ENCODE peak calls at places on chromosomes 16 and 17, in seven cellular contexts. One of them, this sample, is unnamed.

GRCh38 chr17:8506145-8506544 is 70.5 kb downstream of the NDEL1 start:
- DNase-seq in cardiac fibroblast: no peak
- DNase-seq in hepatocyte: no peak
- DNase-seq in ascending aorta: peak; percentile 52
- DNase-seq in neuronal stem cell: no peak
- DNase-seq in kidney epithelial cell: no peak
- DNase-seq in fibroblast of lung: no peak
- DNase-seq in this sample: no peak

GRCh38 chr17:70520447-70520846 is 351.1 kb downstream of the KCNJ2 start:
- DNase-seq in cardiac fibroblast: no peak
- DNase-seq in hepatocyte: no peak
- DNase-seq in ascending aorta: no peak
- DNase-seq in neuronal stem cell: no peak
- DNase-seq in kidney epithelial cell: no peak
- DNase-seq in fibroblast of lung: no peak
- DNase-seq in this sample: no peak

GRCh38 chr17:50425682-50426471 is at the start of gene ACSF2:
- DNase-seq in cardiac fibroblast: peak; percentile 47
- DNase-seq in hepatocyte: peak; percentile 83
- DNase-seq in ascending aorta: peak; percentile 86
- DNase-seq in neuronal stem cell: peak; percentile 21
- DNase-seq in kidney epithelial cell: no peak
- DNase-seq in fibroblast of lung: peak; percentile 71
- DNase-seq in this sample: peak; percentile 88

GRCh38 chr17:68396226-68396780 is 61.0 kb downstream of the WIPI1 start:
- DNase-seq in cardiac fibroblast: no peak
- DNase-seq in hepatocyte: no peak
- DNase-seq in ascending aorta: no peak
- DNase-seq in neuronal stem cell: no peak
- DNase-seq in kidney epithelial cell: no peak
- DNase-seq in fibroblast of lung: no peak
- DNase-seq in this sample: no peak

GRCh38 chr16:48971571-48972071 is 310.0 kb downstream of the CBLN1 start:
- DNase-seq in cardiac fibroblast: no peak
- DNase-seq in hepatocyte: no peak
- DNase-seq in ascending aorta: no peak
- DNase-seq in neuronal stem cell: no peak
- DNase-seq in kidney epithelial cell: no peak
- DNase-seq in fibroblast of lung: no peak
- DNase-seq in this sample: no peak

GRCh38 chr17:75405365-75406221 is at the start of gene GRB2:
- DNase-seq in cardiac fibroblast: peak; percentile 95
- DNase-seq in hepatocyte: peak; percentile 99
- DNase-seq in ascending aorta: peak; percentile 99
- DNase-seq in neuronal stem cell: peak; percentile 96
- DNase-seq in kidney epithelial cell: peak; percentile 77
- DNase-seq in fibroblast of lung: peak; percentile 95
- DNase-seq in this sample: peak; percentile 100

GRCh38 chr16:66070140-66070887 is 296.2 kb upstream of the CDH5 start:
- DNase-seq in cardiac fibroblast: peak; percentile 4
- DNase-seq in hepatocyte: peak; percentile 71
- DNase-seq in ascending aorta: no peak
- DNase-seq in neuronal stem cell: no peak
- DNase-seq in kidney epithelial cell: no peak
- DNase-seq in fibroblast of lung: peak; percentile 96
- DNase-seq in this sample: peak; percentile 52

GRCh38 chr17:40915721-40916256 is 21.7 kb downstream of the KRT23 start:
- DNase-seq in cardiac fibroblast: peak; percentile 68
- DNase-seq in hepatocyte: no peak
- DNase-seq in ascending aorta: no peak
- DNase-seq in neuronal stem cell: no peak
- DNase-seq in kidney epithelial cell: no peak
- DNase-seq in fibroblast of lung: peak; percentile 26
- DNase-seq in this sample: no peak

GRCh38 chr17:1967092-1967662 is 58.0 kb downstream of the RTN4RL1 start:
- DNase-seq in cardiac fibroblast: no peak
- DNase-seq in hepatocyte: no peak
- DNase-seq in ascending aorta: no peak
- DNase-seq in neuronal stem cell: no peak
- DNase-seq in kidney epithelial cell: no peak
- DNase-seq in fibroblast of lung: no peak
- DNase-seq in this sample: no peak

GRCh38 chr17:30472238-30472890 is 4.8 kb upstream of the GOSR1 start:
- DNase-seq in cardiac fibroblast: no peak
- DNase-seq in hepatocyte: no peak
- DNase-seq in ascending aorta: no peak
- DNase-seq in neuronal stem cell: no peak
- DNase-seq in kidney epithelial cell: no peak
- DNase-seq in fibroblast of lung: no peak
- DNase-seq in this sample: no peak

GRCh38 chr16:12305081-12305596 is 328.6 kb downstream of the SNX29 start:
- DNase-seq in cardiac fibroblast: no peak
- DNase-seq in hepatocyte: no peak
- DNase-seq in ascending aorta: no peak
- DNase-seq in neuronal stem cell: no peak
- DNase-seq in kidney epithelial cell: no peak
- DNase-seq in fibroblast of lung: no peak
- DNase-seq in this sample: no peak

GRCh38 chr17:65228734-65229390 is 91.7 kb downstream of the RGS9 start:
- DNase-seq in cardiac fibroblast: peak; percentile 52
- DNase-seq in hepatocyte: peak; percentile 61
- DNase-seq in ascending aorta: no peak
- DNase-seq in neuronal stem cell: no peak
- DNase-seq in kidney epithelial cell: no peak
- DNase-seq in fibroblast of lung: peak; percentile 20
- DNase-seq in this sample: no peak

GRCh38 chr16:63311313-63311712 is 1275.1 kb upstream of the CDH8 start:
- DNase-seq in cardiac fibroblast: no peak
- DNase-seq in hepatocyte: no peak
- DNase-seq in ascending aorta: no peak
- DNase-seq in neuronal stem cell: no peak
- DNase-seq in kidney epithelial cell: no peak
- DNase-seq in fibroblast of lung: no peak
- DNase-seq in this sample: no peak

GRCh38 chr17:56642424-56642823 is 48.9 kb downstream of the NOG start:
- DNase-seq in cardiac fibroblast: no peak
- DNase-seq in hepatocyte: no peak
- DNase-seq in ascending aorta: no peak
- DNase-seq in neuronal stem cell: no peak
- DNase-seq in kidney epithelial cell: no peak
- DNase-seq in fibroblast of lung: no peak
- DNase-seq in this sample: no peak

GRCh38 chr17:37564252-37564651 is 45.0 kb downstream of the SYNRG start:
- DNase-seq in cardiac fibroblast: no peak
- DNase-seq in hepatocyte: no peak
- DNase-seq in ascending aorta: no peak
- DNase-seq in neuronal stem cell: no peak
- DNase-seq in kidney epithelial cell: no peak
- DNase-seq in fibroblast of lung: no peak
- DNase-seq in this sample: no peak

GRCh38 chr17:2335726-2336214 is 487 bp downstream of the TSR1 start:
- DNase-seq in cardiac fibroblast: no peak
- DNase-seq in hepatocyte: peak; percentile 11
- DNase-seq in ascending aorta: no peak
- DNase-seq in neuronal stem cell: no peak
- DNase-seq in kidney epithelial cell: no peak
- DNase-seq in fibroblast of lung: no peak
- DNase-seq in this sample: peak; percentile 11

GRCh38 chr17:35529868-35530267 is 7.6 kb downstream of the SLFN12L start:
- DNase-seq in cardiac fibroblast: no peak
- DNase-seq in hepatocyte: no peak
- DNase-seq in ascending aorta: no peak
- DNase-seq in neuronal stem cell: no peak
- DNase-seq in kidney epithelial cell: no peak
- DNase-seq in fibroblast of lung: no peak
- DNase-seq in this sample: no peak

GRCh38 chr17:19646788-19647696 is 1.5 kb upstream of the ALDH3A2 start:
- DNase-seq in cardiac fibroblast: peak; percentile 36
- DNase-seq in hepatocyte: no peak
- DNase-seq in ascending aorta: no peak
- DNase-seq in neuronal stem cell: no peak
- DNase-seq in kidney epithelial cell: no peak
- DNase-seq in fibroblast of lung: peak; percentile 18
- DNase-seq in this sample: no peak

GRCh38 chr16:8878523-8878911 is 3.6 kb upstream of the LITAFD start:
- DNase-seq in cardiac fibroblast: peak; percentile 79
- DNase-seq in hepatocyte: peak; percentile 72
- DNase-seq in ascending aorta: no peak
- DNase-seq in neuronal stem cell: no peak
- DNase-seq in kidney epithelial cell: peak; percentile 65
- DNase-seq in fibroblast of lung: peak; percentile 55
- DNase-seq in this sample: no peak

GRCh38 chr17:37726891-37727780 is 17.7 kb downstream of the HNF1B start:
- DNase-seq in cardiac fibroblast: no peak
- DNase-seq in hepatocyte: no peak
- DNase-seq in ascending aorta: no peak
- DNase-seq in neuronal stem cell: no peak
- DNase-seq in kidney epithelial cell: no peak
- DNase-seq in fibroblast of lung: no peak
- DNase-seq in this sample: peak; percentile 69

GRCh38 chr17:2435181-2435741 is 34.4 kb upstream of the MNT start:
- DNase-seq in cardiac fibroblast: no peak
- DNase-seq in hepatocyte: peak; percentile 23
- DNase-seq in ascending aorta: no peak
- DNase-seq in neuronal stem cell: peak; percentile 64
- DNase-seq in kidney epithelial cell: no peak
- DNase-seq in fibroblast of lung: no peak
- DNase-seq in this sample: no peak

GRCh38 chr17:59618894-59619312 is 792 bp upstream of the CLTC start:
- DNase-seq in cardiac fibroblast: no peak
- DNase-seq in hepatocyte: peak; percentile 96
- DNase-seq in ascending aorta: no peak
- DNase-seq in neuronal stem cell: no peak
- DNase-seq in kidney epithelial cell: peak; percentile 54
- DNase-seq in fibroblast of lung: no peak
- DNase-seq in this sample: no peak

GRCh38 chr16:85707528-85708095 is 18.9 kb upstream of the GINS2 start:
- DNase-seq in cardiac fibroblast: no peak
- DNase-seq in hepatocyte: no peak
- DNase-seq in ascending aorta: no peak
- DNase-seq in neuronal stem cell: no peak
- DNase-seq in kidney epithelial cell: no peak
- DNase-seq in fibroblast of lung: no peak
- DNase-seq in this sample: peak; percentile 34

GRCh38 chr17:41919840-41920579 is 1.3 kb upstream of the ACLY start:
- DNase-seq in cardiac fibroblast: peak; percentile 47
- DNase-seq in hepatocyte: no peak
- DNase-seq in ascending aorta: no peak
- DNase-seq in neuronal stem cell: no peak
- DNase-seq in kidney epithelial cell: no peak
- DNase-seq in fibroblast of lung: peak; percentile 60
- DNase-seq in this sample: no peak

GRCh38 chr16:9357829-9358228 is 266.4 kb downstream of the HAPSTR1 start:
- DNase-seq in cardiac fibroblast: no peak
- DNase-seq in hepatocyte: no peak
- DNase-seq in ascending aorta: no peak
- DNase-seq in neuronal stem cell: no peak
- DNase-seq in kidney epithelial cell: no peak
- DNase-seq in fibroblast of lung: no peak
- DNase-seq in this sample: no peak

GRCh38 chr17:76088041-76088867 is 9.3 kb downstream of the ZACN start:
- DNase-seq in cardiac fibroblast: no peak
- DNase-seq in hepatocyte: no peak
- DNase-seq in ascending aorta: no peak
- DNase-seq in neuronal stem cell: no peak
- DNase-seq in kidney epithelial cell: no peak
- DNase-seq in fibroblast of lung: no peak
- DNase-seq in this sample: no peak

GRCh38 chr16:28308794-28309535 is 16.6 kb downstream of the SBK1 start:
- DNase-seq in cardiac fibroblast: no peak
- DNase-seq in hepatocyte: no peak
- DNase-seq in ascending aorta: no peak
- DNase-seq in neuronal stem cell: no peak
- DNase-seq in kidney epithelial cell: no peak
- DNase-seq in fibroblast of lung: no peak
- DNase-seq in this sample: no peak

GRCh38 chr17:32485261-32485955 is 1.4 kb upstream of the CDK5R1 start:
- DNase-seq in cardiac fibroblast: no peak
- DNase-seq in hepatocyte: no peak
- DNase-seq in ascending aorta: no peak
- DNase-seq in neuronal stem cell: no peak
- DNase-seq in kidney epithelial cell: no peak
- DNase-seq in fibroblast of lung: no peak
- DNase-seq in this sample: no peak
- H3K4me3 ChIP-seq in cardiac fibroblast: no peak overlapping the region
- H3K4me3 ChIP-seq in hepatocyte: no peak overlapping the region
- H3K4me3 ChIP-seq in ascending aorta: no peak overlapping the region
- H3K4me3 ChIP-seq in neuronal stem cell: no peak overlapping the region
- H3K4me3 ChIP-seq in kidney epithelial cell: no peak overlapping the region
- H3K4me3 ChIP-seq in fibroblast of lung: no peak overlapping the region
- H3K4me3 ChIP-seq in this sample: no peak overlapping the region

GRCh38 chr17:77280304-77280910 is 139.6 kb downstream of the SEC14L1 start:
- DNase-seq in cardiac fibroblast: peak; percentile 89
- DNase-seq in hepatocyte: peak; percentile 40
- DNase-seq in ascending aorta: no peak
- DNase-seq in neuronal stem cell: no peak
- DNase-seq in kidney epithelial cell: no peak
- DNase-seq in fibroblast of lung: peak; percentile 89
- DNase-seq in this sample: peak; percentile 65
- H3K4me3 ChIP-seq in cardiac fibroblast: peak overlapping the region; percentile 36
- H3K4me3 ChIP-seq in hepatocyte: no peak overlapping the region
- H3K4me3 ChIP-seq in ascending aorta: peak overlapping the region; percentile 68
- H3K4me3 ChIP-seq in neuronal stem cell: peak overlapping the region; percentile 79
- H3K4me3 ChIP-seq in kidney epithelial cell: peak overlapping the region; percentile 37
- H3K4me3 ChIP-seq in fibroblast of lung: no peak overlapping the region
- H3K4me3 ChIP-seq in this sample: peak overlapping the region; percentile 57

DNA sequence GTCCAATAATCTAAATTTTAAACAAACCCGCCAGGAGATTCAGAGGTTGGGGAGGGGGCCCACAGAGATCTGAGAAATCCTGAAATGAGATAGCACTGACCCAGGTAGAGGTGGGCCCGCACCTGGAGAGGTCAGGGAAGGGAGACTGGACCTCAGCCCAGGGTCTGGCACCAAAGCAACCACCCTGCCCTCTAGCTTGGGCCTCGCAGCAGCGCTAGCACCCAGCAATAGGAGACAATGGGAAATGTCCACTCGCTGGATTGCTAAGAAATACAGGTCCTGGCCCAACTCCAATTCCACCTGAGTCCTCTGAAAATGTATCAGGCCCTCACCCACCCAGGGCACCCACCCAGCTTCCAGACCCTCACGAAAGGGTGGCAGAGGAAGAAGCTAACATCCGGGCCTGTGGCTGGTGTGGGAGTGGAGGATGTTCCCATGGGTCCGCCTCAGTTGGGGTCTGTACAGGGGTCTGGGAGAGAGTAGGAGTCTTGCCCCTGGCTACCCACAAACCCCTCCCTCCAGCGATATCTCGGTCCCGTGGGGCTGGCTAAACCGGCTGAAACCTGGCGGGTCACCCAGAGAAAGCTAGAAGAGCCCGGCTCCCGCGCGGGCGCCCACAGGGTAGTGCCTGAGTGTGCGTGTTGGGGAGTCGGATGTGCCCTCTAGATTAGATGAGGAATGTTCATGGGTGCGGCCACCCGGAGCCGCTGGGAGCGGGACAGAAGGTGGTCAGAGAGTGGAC is 1.1 kb downstream of the PLLP start:
- DNase-seq in cardiac fibroblast: no peak
- DNase-seq in hepatocyte: peak; percentile 67
- DNase-seq in ascending aorta: no peak
- DNase-seq in neuronal stem cell: no peak
- DNase-seq in kidney epithelial cell: no peak
- DNase-seq in fibroblast of lung: no peak
- DNase-seq in this sample: no peak
- H3K4me3 ChIP-seq in cardiac fibroblast: no peak overlapping the region
- H3K4me3 ChIP-seq in hepatocyte: peak overlapping the region; percentile 60
- H3K4me3 ChIP-seq in ascending aorta: peak overlapping the region; percentile 77
- H3K4me3 ChIP-seq in neuronal stem cell: peak overlapping the region; percentile 83
- H3K4me3 ChIP-seq in kidney epithelial cell: peak overlapping the region; percentile 49
- H3K4me3 ChIP-seq in fibroblast of lung: no peak overlapping the region
- H3K4me3 ChIP-seq in this sample: peak overlapping the region; percentile 51

GRCh38 chr17:45225051-45225700 is 3.5 kb downstream of the FMNL1 start:
- DNase-seq in cardiac fibroblast: no peak
- DNase-seq in hepatocyte: no peak
- DNase-seq in ascending aorta: peak; percentile 62
- DNase-seq in neuronal stem cell: no peak
- DNase-seq in kidney epithelial cell: no peak
- DNase-seq in fibroblast of lung: no peak
- DNase-seq in this sample: no peak
- H3K4me3 ChIP-seq in cardiac fibroblast: no peak overlapping the region
- H3K4me3 ChIP-seq in hepatocyte: no peak overlapping the region
- H3K4me3 ChIP-seq in ascending aorta: peak overlapping the region; percentile 0
- H3K4me3 ChIP-seq in neuronal stem cell: no peak overlapping the region
- H3K4me3 ChIP-seq in kidney epithelial cell: no peak overlapping the region
- H3K4me3 ChIP-seq in fibroblast of lung: no peak overlapping the region
- H3K4me3 ChIP-seq in this sample: no peak overlapping the region